ENCODE peak calls at places on chromosome 16, in four cellular contexts. I is PC-3, H is GM23248, E is PC-9. J is an unnamed sample. For H4K20me1 and H3K9me2, the result is how much of the 10 kb centered on the place peaks cover.

GRCh38 chr16:27353853-27354252 is 40.1 kb downstream of the IL4R start:
- DNase-seq in I (no peak), E (no peak), H (no peak), J (no peak)

GRCh38 chr16:28011223-28011622 is 52.3 kb downstream of the GSG1L start:
- DNase-seq in E (no peak), H (no peak), I (no peak), J (no peak)

GRCh38 chr16:77647726-77648125 is 74.6 kb upstream of the NUDT7 start:
- DNase-seq in I (no peak), E (no peak), H (no peak), J (no peak)

GRCh38 chr16:84501077-84501735 is 3.3 kb downstream of the MEAK7 start:
- DNase-seq in I (peak), H (peak), E (peak), J (no peak)

GRCh38 chr16:27233731-27234130 is 30.4 kb downstream of the KDM8 start:
- DNase-seq in I (no peak), H (no peak), E (no peak), J (no peak)

GRCh38 chr16:46765050-46765449 is 16.9 kb upstream of the MYLK3 start:
- DNase-seq in I (no peak), H (peak), E (no peak), J (no peak)

GRCh38 chr16:88345031-88345942 is 37.5 kb upstream of the ZNF469 start:
- DNase-seq in H (no peak), E (no peak), I (no peak), J (no peak)

GRCh38 chr16:77295896-77296295 is 96.7 kb downstream of the SYCE1L start:
- DNase-seq in I (peak), H (no peak), E (no peak), J (no peak)

GRCh38 chr16:81723098-81723723 is 55.9 kb upstream of the PLCG2 start:
- DNase-seq in E (peak), H (peak), I (peak), J (peak)

GRCh38 chr16:83734136-83734535 is 73.6 kb upstream of the HSBP1 start:
- DNase-seq in E (no peak), I (no peak), H (no peak), J (no peak)

GRCh38 chr16:89319883-89320716 is 102.6 kb downstream of the ZNF778 start:
- DNase-seq in I (peak), H (peak), E (peak), J (no peak)

GRCh38 chr16:81189100-81189664 is 49.3 kb upstream of the BCO1 start:
- DNase-seq in E (no peak), H (peak), I (no peak), J (no peak)

GRCh38 chr16:67256701-67257230 is 8.0 kb downstream of the SLC9A5 start:
- DNase-seq in E (no peak), H (no peak), I (no peak), J (peak)
- H3K4me2 ChIP-seq in E (no peak), H (no peak), I (no peak), J (no peak)

DNA sequence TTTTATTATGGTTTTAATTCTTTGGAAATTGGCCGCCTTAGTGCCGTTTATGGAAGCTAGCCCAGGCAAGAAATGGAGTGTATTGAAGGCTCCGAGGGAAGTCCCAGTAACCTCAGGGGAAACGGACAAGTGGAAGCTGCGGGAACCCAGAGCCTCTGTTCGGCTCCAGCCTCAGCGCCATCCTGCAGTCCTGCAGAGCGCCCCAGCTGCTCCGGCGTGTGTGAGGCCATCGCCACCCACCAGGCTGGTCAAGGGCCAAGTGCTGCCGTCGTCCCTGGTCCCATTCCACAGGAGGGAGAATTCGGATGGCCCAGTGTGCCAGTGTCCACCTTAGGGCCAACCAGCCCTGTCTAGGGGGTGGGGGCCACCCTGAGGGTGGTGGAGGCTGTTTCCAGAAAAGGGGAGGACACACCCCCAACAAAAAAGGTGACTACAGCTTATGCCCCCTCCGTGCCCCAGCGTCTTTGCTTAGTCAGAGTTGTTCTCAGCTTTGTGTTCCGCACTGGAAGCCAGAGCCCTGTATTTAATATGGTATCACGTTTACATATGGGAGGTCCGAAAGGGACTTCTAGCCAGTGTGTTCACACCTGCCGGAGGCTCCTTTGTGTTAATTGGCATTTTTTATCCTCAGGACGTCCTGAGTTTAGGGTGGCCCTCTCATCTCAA is 13.0 kb downstream of the MGRN1 start:
- DNase-seq in I (no peak), H (peak), E (no peak), J (no peak)
- H4K20me1 ChIP-seq in I (under half), H (under half), E (half or more), J (under half)

GRCh38 chr16:19916064-19916463 is 31.4 kb upstream of the GPRC5B start:
- DNase-seq in I (no peak), E (no peak), H (no peak), J (no peak)
- H3K9me2 ChIP-seq in I (under half), E (under half), H (under half), J (under half)

GRCh38 chr16:49782405-49782804 is 73.5 kb downstream of the ZNF423 start:
- DNase-seq in I (peak), H (no peak), E (no peak), J (no peak)
- H3K4me2 ChIP-seq in I (no peak), H (no peak), E (no peak), J (no peak)

GRCh38 chr16:54952195-54952594 is 21.5 kb downstream of the IRX5 start:
- DNase-seq in I (no peak), H (peak), E (no peak), J (no peak)

GRCh38 chr16:54957403-54957802 is 26.7 kb downstream of the IRX5 start:
- DNase-seq in I (peak), E (peak), H (peak), J (peak)

GRCh38 chr16:54955757-54956156 is 25.1 kb downstream of the IRX5 start:
- DNase-seq in I (no peak), H (no peak), E (no peak), J (no peak)

GRCh38 chr16:54954220-54954619 is 23.6 kb downstream of the IRX5 start:
- DNase-seq in E (no peak), H (no peak), I (no peak), J (no peak)
- H4K20me1 ChIP-seq in E (under half), H (under half), I (under half), J (under half)

GRCh38 chr16:74064120-74064735 is 232.4 kb upstream of the PSMD7 start:
- DNase-seq in I (no peak), E (no peak), H (peak), J (peak)
- H3K9me2 ChIP-seq in I (under half), E (under half), H (under half), J (under half)